ENCODE peak calls at places on chromosomes 5 and 9, in five cellular contexts. One of them, this sample, is unnamed.

GRCh38 chr9:81530846-81531245 is 158.5 kb downstream of the TLE1 start:
- DNase-seq in RWPE1: no peak
- DNase-seq in neural crest cell: no peak
- DNase-seq in stomach: no peak
- DNase-seq in B cell: no peak
- DNase-seq in this sample: no peak

GRCh38 chr9:131382850-131383729 is 10.8 kb upstream of the PRRC2B start:
- DNase-seq in RWPE1: peak
- DNase-seq in neural crest cell: no peak
- DNase-seq in stomach: peak
- DNase-seq in B cell: no peak
- DNase-seq in this sample: peak

GRCh38 chr5:13909271-13909670 is 35.2 kb downstream of the DNAH5 start:
- DNase-seq in RWPE1: no peak
- DNase-seq in neural crest cell: no peak
- DNase-seq in stomach: no peak
- DNase-seq in B cell: no peak
- DNase-seq in this sample: no peak

GRCh38 chr9:126980231-126980630 is 65.6 kb downstream of the RALGPS1 start:
- DNase-seq in RWPE1: no peak
- DNase-seq in neural crest cell: no peak
- DNase-seq in stomach: no peak
- DNase-seq in B cell: no peak
- DNase-seq in this sample: no peak

GRCh38 chr9:112750111-112750766 is at the start of gene SNX30:
- DNase-seq in RWPE1: peak
- DNase-seq in neural crest cell: peak
- DNase-seq in stomach: peak
- DNase-seq in B cell: peak
- DNase-seq in this sample: peak

GRCh38 chr5:179345429-179346321 is at the start of gene ADAMTS2:
- DNase-seq in RWPE1: no peak
- DNase-seq in neural crest cell: peak
- DNase-seq in stomach: peak
- DNase-seq in B cell: peak
- DNase-seq in this sample: no peak

GRCh38 chr5:159339451-159339850 is 9.2 kb upstream of the IL12B start:
- DNase-seq in RWPE1: peak
- DNase-seq in neural crest cell: no peak
- DNase-seq in stomach: no peak
- DNase-seq in B cell: no peak
- DNase-seq in this sample: no peak

GRCh38 chr9:14400658-14400995 is 86.7 kb upstream of the NFIB start:
- DNase-seq in RWPE1: peak
- DNase-seq in neural crest cell: no peak
- DNase-seq in stomach: peak
- DNase-seq in B cell: no peak
- DNase-seq in this sample: peak

GRCh38 chr5:134100283-134101011 is 14.0 kb upstream of the TCF7 start:
- DNase-seq in RWPE1: peak
- DNase-seq in neural crest cell: no peak
- DNase-seq in stomach: peak
- DNase-seq in B cell: peak
- DNase-seq in this sample: no peak

GRCh38 chr5:72172832-72173231 is 65.6 kb downstream of the MAP1B start:
- DNase-seq in RWPE1: no peak
- DNase-seq in neural crest cell: no peak
- DNase-seq in stomach: no peak
- DNase-seq in B cell: no peak
- DNase-seq in this sample: no peak

GRCh38 chr5:100517301-100517974 is 17.7 kb upstream of the FAM174A start:
- DNase-seq in RWPE1: peak
- DNase-seq in neural crest cell: no peak
- DNase-seq in stomach: no peak
- DNase-seq in B cell: no peak
- DNase-seq in this sample: no peak

GRCh38 chr9:17075146-17075757 is 59.6 kb upstream of the CNTLN start:
- DNase-seq in RWPE1: no peak
- DNase-seq in neural crest cell: no peak
- DNase-seq in stomach: no peak
- DNase-seq in B cell: no peak
- DNase-seq in this sample: no peak

GRCh38 chr9:113682297-113682771 is 193.8 kb upstream of the ZNF618 start:
- DNase-seq in RWPE1: peak
- DNase-seq in neural crest cell: peak
- DNase-seq in stomach: peak
- DNase-seq in B cell: peak
- DNase-seq in this sample: peak

GRCh38 chr9:84404095-84404686 is 63.6 kb upstream of the SLC28A3 start:
- DNase-seq in RWPE1: peak
- DNase-seq in neural crest cell: peak
- DNase-seq in stomach: no peak
- DNase-seq in B cell: no peak
- DNase-seq in this sample: no peak

GRCh38 chr9:76114144-76114543 is 223.7 kb downstream of the PCSK5 start:
- DNase-seq in RWPE1: no peak
- DNase-seq in neural crest cell: no peak
- DNase-seq in stomach: no peak
- DNase-seq in B cell: no peak
- DNase-seq in this sample: no peak

GRCh38 chr5:149030392-149030791 is 32.5 kb downstream of the SH3TC2 start:
- DNase-seq in RWPE1: no peak
- DNase-seq in neural crest cell: no peak
- DNase-seq in stomach: no peak
- DNase-seq in B cell: no peak
- DNase-seq in this sample: peak

GRCh38 chr5:135505973-135506372 is 29.8 kb downstream of the NEUROG1 start:
- DNase-seq in RWPE1: peak
- DNase-seq in neural crest cell: no peak
- DNase-seq in stomach: no peak
- DNase-seq in B cell: no peak
- DNase-seq in this sample: no peak

GRCh38 chr9:81686614-81687520 is 2.5 kb downstream of the TLE1 start:
- DNase-seq in RWPE1: peak
- DNase-seq in neural crest cell: peak
- DNase-seq in stomach: peak
- DNase-seq in B cell: peak
- DNase-seq in this sample: peak

GRCh38 chr5:76000586-76000985 is 82.6 kb upstream of the SV2C start:
- DNase-seq in RWPE1: no peak
- DNase-seq in neural crest cell: no peak
- DNase-seq in stomach: no peak
- DNase-seq in B cell: no peak
- DNase-seq in this sample: no peak

GRCh38 chr5:124446125-124446524 is 300.3 kb downstream of the ZNF608 start:
- DNase-seq in RWPE1: no peak
- DNase-seq in neural crest cell: no peak
- DNase-seq in stomach: no peak
- DNase-seq in B cell: no peak
- DNase-seq in this sample: no peak

GRCh38 chr9:86315088-86315487 is 32.8 kb upstream of the ISCA1 start:
- DNase-seq in RWPE1: no peak
- DNase-seq in neural crest cell: no peak
- DNase-seq in stomach: no peak
- DNase-seq in B cell: no peak
- DNase-seq in this sample: no peak

GRCh38 chr5:31185951-31186350 is 7.5 kb upstream of the CDH6 start:
- DNase-seq in RWPE1: no peak
- DNase-seq in neural crest cell: no peak
- DNase-seq in stomach: no peak
- DNase-seq in B cell: no peak
- DNase-seq in this sample: no peak

GRCh38 chr9:136372561-136373299 is 739 bp downstream of the CARD9 start:
- DNase-seq in RWPE1: peak
- DNase-seq in neural crest cell: peak
- DNase-seq in stomach: peak
- DNase-seq in B cell: peak
- DNase-seq in this sample: peak

GRCh38 chr9:136370687-136371530 is 2.6 kb downstream of the CARD9 start:
- DNase-seq in RWPE1: no peak
- DNase-seq in neural crest cell: no peak
- DNase-seq in stomach: no peak
- DNase-seq in B cell: no peak
- DNase-seq in this sample: no peak

GRCh38 chr9:136370037-136370436 is 3.4 kb downstream of the CARD9 start:
- DNase-seq in RWPE1: no peak
- DNase-seq in neural crest cell: no peak
- DNase-seq in stomach: no peak
- DNase-seq in B cell: no peak
- DNase-seq in this sample: no peak

GRCh38 chr9:136373300-136374182 is at the start of gene CARD9:
- DNase-seq in RWPE1: no peak
- DNase-seq in neural crest cell: no peak
- DNase-seq in stomach: no peak
- DNase-seq in B cell: no peak
- DNase-seq in this sample: no peak

GRCh38 chr9:136372006-136372405 is 1.5 kb downstream of the CARD9 start:
- DNase-seq in RWPE1: no peak
- DNase-seq in neural crest cell: no peak
- DNase-seq in stomach: no peak
- DNase-seq in B cell: no peak
- DNase-seq in this sample: no peak
- TF ChIP-seq CTCF in RWPE1: no peak
- TF ChIP-seq CTCF in neural crest cell: no peak
- TF ChIP-seq CTCF in stomach: no peak
- TF ChIP-seq CTCF in B cell: no peak
- TF ChIP-seq CTCF in this sample: no peak

GRCh38 chr5:1253456-1254105 is 28.4 kb downstream of the SLC6A18 start:
- DNase-seq in RWPE1: no peak
- DNase-seq in neural crest cell: no peak
- DNase-seq in stomach: no peak
- DNase-seq in B cell: no peak
- DNase-seq in this sample: no peak

GRCh38 chr5:1255081-1255561 is 29.9 kb downstream of the SLC6A18 start:
- DNase-seq in RWPE1: no peak
- DNase-seq in neural crest cell: no peak
- DNase-seq in stomach: no peak
- DNase-seq in B cell: no peak
- DNase-seq in this sample: no peak

GRCh38 chr5:1254196-1254595 is 29.0 kb downstream of the SLC6A18 start:
- DNase-seq in RWPE1: no peak
- DNase-seq in neural crest cell: no peak
- DNase-seq in stomach: no peak
- DNase-seq in B cell: no peak
- DNase-seq in this sample: no peak

GRCh38 chr5:1251678-1252580 is 26.7 kb downstream of the SLC6A18 start:
- DNase-seq in RWPE1: no peak
- DNase-seq in neural crest cell: no peak
- DNase-seq in stomach: no peak
- DNase-seq in B cell: no peak
- DNase-seq in this sample: no peak

GRCh38 chr5:1252681-1253080 is 27.5 kb downstream of the SLC6A18 start:
- DNase-seq in RWPE1: no peak
- DNase-seq in neural crest cell: no peak
- DNase-seq in stomach: no peak
- DNase-seq in B cell: no peak
- DNase-seq in this sample: no peak
- TF ChIP-seq CTCF in RWPE1: no peak
- TF ChIP-seq CTCF in neural crest cell: no peak
- TF ChIP-seq CTCF in stomach: no peak
- TF ChIP-seq CTCF in B cell: no peak
- TF ChIP-seq CTCF in this sample: no peak

DNA sequence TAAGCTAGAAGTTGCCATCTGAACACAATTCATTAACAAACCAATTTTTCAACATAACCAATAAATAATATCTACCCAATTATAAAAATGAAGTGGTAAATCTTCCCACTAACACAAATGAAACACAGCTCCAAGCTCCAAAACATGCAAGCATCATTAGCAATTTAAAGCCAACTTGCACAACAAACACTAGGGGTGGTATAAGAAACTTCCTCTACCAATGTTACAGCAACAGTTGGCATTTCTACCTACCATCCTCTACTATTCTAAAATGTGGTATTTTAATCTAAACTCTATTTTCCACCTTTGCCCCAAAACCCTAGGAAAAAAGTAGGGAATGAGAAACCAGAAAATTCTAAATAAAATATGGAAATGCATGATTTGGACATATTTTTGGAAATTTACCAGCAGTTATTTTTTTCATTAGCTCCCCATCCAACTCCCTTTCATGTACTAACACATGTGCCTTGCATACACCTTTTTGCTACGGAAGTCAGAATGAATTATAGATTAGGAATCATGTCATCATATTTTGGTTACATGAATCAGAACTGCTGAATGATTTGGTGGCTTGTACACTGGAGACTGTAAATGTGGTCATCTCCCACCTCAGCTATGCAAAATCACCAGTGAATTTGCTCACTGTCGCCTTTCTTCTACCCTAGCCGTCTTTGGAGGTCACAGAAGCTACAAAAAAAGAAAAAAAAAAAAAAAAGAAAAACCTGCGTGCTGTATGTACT is 4.1 kb downstream of the NR6A1 start:
- DNase-seq in RWPE1: peak
- DNase-seq in neural crest cell: no peak
- DNase-seq in stomach: no peak
- DNase-seq in B cell: no peak
- DNase-seq in this sample: no peak
- TF ChIP-seq CTCF in RWPE1: peak
- TF ChIP-seq CTCF in neural crest cell: peak
- TF ChIP-seq CTCF in stomach: no peak
- TF ChIP-seq CTCF in B cell: peak
- TF ChIP-seq CTCF in this sample: peak

GRCh38 chr5:114018178-114018577 is 343.7 kb upstream of the KCNN2 start:
- DNase-seq in RWPE1: no peak
- DNase-seq in neural crest cell: no peak
- DNase-seq in stomach: no peak
- DNase-seq in B cell: no peak
- DNase-seq in this sample: no peak
- TF ChIP-seq CTCF in RWPE1: no peak
- TF ChIP-seq CTCF in neural crest cell: peak
- TF ChIP-seq CTCF in stomach: no peak
- TF ChIP-seq CTCF in B cell: no peak
- TF ChIP-seq CTCF in this sample: no peak

DNA sequence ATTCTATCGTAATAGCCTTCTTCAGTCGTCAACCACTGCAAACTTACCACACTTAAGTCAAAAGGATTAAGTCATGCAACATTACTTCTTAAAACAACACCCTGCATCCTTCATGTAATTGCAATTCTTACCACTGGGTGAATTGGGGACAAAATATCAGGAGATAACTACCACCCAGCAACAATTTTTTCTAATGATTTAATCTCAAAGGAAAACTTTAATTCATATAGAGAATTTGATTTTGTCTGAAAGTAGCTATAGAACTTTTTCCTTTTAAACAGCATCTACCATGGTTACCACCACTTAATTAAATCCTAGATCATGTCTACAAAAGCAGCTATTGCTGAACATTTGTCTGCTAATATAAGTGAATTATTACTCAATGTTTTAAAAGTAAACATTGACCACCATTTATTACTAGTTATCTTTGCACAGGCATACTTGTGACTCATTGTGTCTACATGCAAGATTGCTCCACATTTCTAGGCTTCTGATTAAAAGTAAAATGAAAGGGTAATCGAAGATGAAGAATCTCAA is 10.5 kb downstream of the MLLT3 start:
- DNase-seq in RWPE1: peak
- DNase-seq in neural crest cell: no peak
- DNase-seq in stomach: no peak
- DNase-seq in B cell: no peak
- DNase-seq in this sample: no peak
- TF ChIP-seq CTCF in RWPE1: peak
- TF ChIP-seq CTCF in neural crest cell: peak
- TF ChIP-seq CTCF in stomach: peak
- TF ChIP-seq CTCF in B cell: peak
- TF ChIP-seq CTCF in this sample: peak